ENCODE peak calls at places on chromosomes 16 and 17, in seven cellular contexts. Y, E, W, V, C, B and P are unnamed samples.

GRCh38 chr17:72562628-72563188 is 441.9 kb downstream of the SOX9 start:
- DNase-seq in Y (no peak), E (no peak), W (no peak), V (no peak), C (no peak), B (no peak), P (no peak)

GRCh38 chr16:48117217-48118105 is 38.3 kb downstream of the ABCC12 start:
- DNase-seq in Y (no peak), E (peak), W (no peak), V (peak), C (peak), B (peak), P (no peak)

GRCh38 chr16:72264776-72265175 is 92.8 kb upstream of the PMFBP1 start:
- DNase-seq in Y (no peak), E (no peak), W (no peak), V (no peak), C (no peak), B (no peak), P (no peak)

GRCh38 chr16:73232555-73233422 is 184.9 kb upstream of the ZFHX3 start:
- DNase-seq in Y (peak), E (no peak), W (no peak), V (peak), C (peak), B (peak), P (no peak)

GRCh38 chr17:76048711-76049110 is 21.6 kb upstream of the EVPL start:
- DNase-seq in Y (no peak), E (no peak), W (no peak), V (no peak), C (no peak), B (no peak), P (no peak)

GRCh38 chr17:1495265-1495664 is 2.8 kb upstream of the MYO1C start:
- DNase-seq in Y (no peak), E (no peak), W (no peak), V (no peak), C (peak), B (peak), P (no peak)

GRCh38 chr17:812638-813204 is 30.6 kb downstream of the MRM3 start:
- DNase-seq in Y (no peak), E (no peak), W (no peak), V (no peak), C (no peak), B (no peak), P (no peak)

GRCh38 chr16:11852092-11852809 is 909 bp upstream of the RSL1D1 start:
- DNase-seq in Y (no peak), E (no peak), W (no peak), V (peak), C (peak), B (no peak), P (no peak)

GRCh38 chr16:77212736-77213541 is 13.7 kb downstream of the SYCE1L start:
- DNase-seq in Y (no peak), E (peak), W (no peak), V (peak), C (peak), B (peak), P (no peak)

GRCh38 chr16:78436023-78436422 is 336.6 kb downstream of the WWOX start:
- DNase-seq in Y (no peak), E (no peak), W (no peak), V (no peak), C (no peak), B (no peak), P (no peak)

GRCh38 chr16:55572439-55572838 is 6.0 kb downstream of the CAPNS2 start:
- DNase-seq in Y (no peak), E (no peak), W (no peak), V (peak), C (no peak), B (no peak), P (no peak)

GRCh38 chr16:71927383-71927782 is 32.1 kb downstream of the IST1 start:
- DNase-seq in Y (peak), E (no peak), W (no peak), V (peak), C (peak), B (peak), P (no peak)

GRCh38 chr17:34275881-34276280 is 5.9 kb downstream of the CCL7 start:
- DNase-seq in Y (no peak), E (no peak), W (no peak), V (peak), C (no peak), B (no peak), P (peak)

GRCh38 chr16:85774136-85774535 is 23.2 kb upstream of the C16orf74 start:
- DNase-seq in Y (no peak), E (no peak), W (no peak), V (no peak), C (no peak), B (no peak), P (no peak)

GRCh38 chr17:59331129-59331928 is at the start of gene YPEL2:
- DNase-seq in Y (peak), E (peak), W (peak), V (peak), C (peak), B (peak), P (peak)
- H3K27ac ChIP-seq in Y (peak), E (peak), W (peak), V (peak), C (peak), B (peak), P (peak)

GRCh38 chr17:15514469-15514868 is 47.0 kb upstream of the CDRT4 start:
- DNase-seq in Y (no peak), E (no peak), W (no peak), V (no peak), C (no peak), B (no peak), P (no peak)
- H3K27ac ChIP-seq in Y (peak), E (no peak), W (no peak), V (no peak), C (no peak), B (no peak), P (no peak)

GRCh38 chr16:50155925-50156324 is 2.8 kb downstream of the TENT4B start:
- DNase-seq in Y (no peak), E (no peak), W (no peak), V (no peak), C (no peak), B (no peak), P (no peak)
- H3K27ac ChIP-seq in Y (no peak), E (no peak), W (peak), V (no peak), C (peak), B (peak), P (no peak)

DNA sequence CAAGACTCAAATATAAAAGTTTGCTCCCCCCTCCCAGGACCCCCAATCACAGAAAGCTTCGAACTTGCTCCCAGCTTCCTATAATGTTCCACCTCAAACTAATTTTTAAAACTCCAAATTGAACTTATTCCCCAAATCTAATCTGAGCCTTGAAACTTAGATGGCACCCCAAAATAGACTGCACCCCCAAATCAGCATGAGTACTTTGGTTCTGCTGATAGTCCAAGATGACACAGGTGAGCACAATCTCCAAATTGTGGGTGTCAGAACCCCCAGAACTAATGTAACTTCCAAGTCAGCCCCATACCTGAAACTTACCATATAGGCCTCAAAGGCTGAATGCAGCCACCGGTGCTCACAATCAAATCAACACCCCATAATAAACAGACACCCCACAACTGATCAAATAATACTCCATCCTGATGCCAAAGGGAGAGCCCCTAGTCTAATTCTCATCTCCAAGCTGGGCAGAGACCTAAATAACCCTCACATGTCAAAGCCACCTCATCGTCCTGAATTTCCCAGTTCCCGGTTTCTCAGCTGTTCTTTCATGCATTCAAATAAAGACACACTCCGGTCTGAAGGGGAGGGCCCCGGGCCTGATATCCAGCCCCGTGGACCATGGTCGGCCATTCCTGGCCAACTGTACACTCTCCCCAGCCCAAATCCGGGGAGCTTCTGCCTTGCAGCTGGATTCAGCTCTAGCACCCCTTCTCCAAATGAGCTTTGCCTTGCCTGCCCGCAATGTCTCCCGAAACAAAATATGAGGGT is 1.8 kb upstream of the BCL6B start:
- DNase-seq in Y (no peak), E (no peak), W (no peak), V (no peak), C (no peak), B (no peak), P (no peak)
- H3K27ac ChIP-seq in Y (peak), E (no peak), W (peak), V (no peak), C (peak), B (peak), P (no peak)

DNA sequence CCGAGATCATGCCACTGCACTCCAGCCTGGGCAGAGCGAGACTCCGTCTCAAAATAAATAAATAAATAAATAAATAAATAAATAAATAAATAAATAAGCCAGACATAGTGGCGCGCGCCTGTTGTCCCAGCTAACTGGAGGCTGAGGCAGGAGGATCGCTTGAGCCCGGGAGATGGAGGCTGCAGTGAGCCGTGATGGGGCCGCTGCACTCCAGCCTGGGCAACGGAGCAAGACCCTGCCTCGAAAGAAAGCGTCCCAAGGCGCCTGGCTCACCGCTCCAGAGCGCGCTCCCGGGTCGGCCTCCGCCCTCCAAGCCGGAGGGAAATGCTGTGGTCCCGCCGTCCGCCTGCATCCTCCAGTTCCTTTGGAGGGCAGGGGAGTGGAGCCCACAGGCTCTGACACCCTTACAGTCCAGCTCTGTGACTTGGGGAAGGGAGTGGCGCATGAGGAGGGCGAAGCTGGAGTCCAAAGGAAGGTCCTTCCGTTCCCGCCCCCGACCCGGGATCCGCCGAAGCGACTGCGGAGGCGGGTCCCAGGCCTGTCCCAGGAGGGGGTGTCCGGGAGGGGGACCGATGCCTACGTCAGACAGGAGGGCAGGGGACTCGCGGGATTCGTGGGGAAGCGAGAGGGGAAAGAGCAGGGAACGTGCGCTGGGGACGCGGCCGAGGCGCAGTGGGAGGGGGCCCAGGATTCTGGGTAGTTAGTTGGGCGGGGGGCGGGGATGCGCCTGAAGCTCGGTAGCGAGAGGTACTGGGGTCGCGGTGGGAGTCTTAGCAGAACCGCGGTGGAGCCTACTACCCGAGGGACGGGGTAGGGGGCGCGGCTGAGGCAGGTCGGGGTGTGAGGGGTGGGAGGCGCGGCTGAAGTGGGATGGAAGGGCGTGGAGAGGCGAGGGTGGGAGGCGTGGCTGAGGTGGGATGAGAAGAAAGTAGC is 8.4 kb upstream of the TRPV2 start:
- DNase-seq in Y (no peak), E (no peak), W (no peak), V (peak), C (peak), B (peak), P (no peak)
- H3K27ac ChIP-seq in Y (peak), E (no peak), W (peak), V (peak), C (peak), B (peak), P (no peak)

GRCh38 chr17:15470536-15470935 is 3.1 kb upstream of the CDRT4 start:
- DNase-seq in Y (no peak), E (no peak), W (no peak), V (no peak), C (no peak), B (no peak), P (no peak)

GRCh38 chr17:15466131-15466530 is 1.3 kb downstream of the CDRT4 start:
- DNase-seq in Y (no peak), E (no peak), W (no peak), V (no peak), C (no peak), B (no peak), P (no peak)

GRCh38 chr17:15467592-15467991 is at the start of gene CDRT4:
- DNase-seq in Y (no peak), E (no peak), W (no peak), V (no peak), C (no peak), B (no peak), P (no peak)

GRCh38 chr17:15469260-15469659 is 1.8 kb upstream of the CDRT4 start:
- DNase-seq in Y (no peak), E (no peak), W (no peak), V (no peak), C (peak), B (peak), P (no peak)

GRCh38 chr17:15468142-15468541 is 721 bp upstream of the CDRT4 start:
- DNase-seq in Y (no peak), E (no peak), W (no peak), V (no peak), C (no peak), B (no peak), P (no peak)
- H3K27ac ChIP-seq in Y (no peak), E (no peak), W (no peak), V (no peak), C (no peak), B (no peak), P (no peak)

GRCh38 chr17:29825604-29826003 is 104.4 kb downstream of the SSH2 start:
- DNase-seq in Y (no peak), E (no peak), W (no peak), V (no peak), C (no peak), B (no peak), P (no peak)
- H3K27ac ChIP-seq in Y (no peak), E (no peak), W (no peak), V (no peak), C (no peak), B (no peak), P (no peak)

GRCh38 chr17:17730250-17730935 is 49.1 kb downstream of the RAI1 start:
- DNase-seq in Y (no peak), E (no peak), W (no peak), V (no peak), C (no peak), B (no peak), P (no peak)

GRCh38 chr17:17736205-17737183 is 55.2 kb downstream of the RAI1 start:
- DNase-seq in Y (no peak), E (no peak), W (no peak), V (no peak), C (no peak), B (no peak), P (no peak)

GRCh38 chr17:17729620-17730249 is 48.5 kb downstream of the RAI1 start:
- DNase-seq in Y (no peak), E (peak), W (no peak), V (peak), C (no peak), B (no peak), P (no peak)

GRCh38 chr17:17732444-17732843 is 51.2 kb downstream of the RAI1 start:
- DNase-seq in Y (no peak), E (no peak), W (no peak), V (no peak), C (no peak), B (no peak), P (no peak)

DNA sequence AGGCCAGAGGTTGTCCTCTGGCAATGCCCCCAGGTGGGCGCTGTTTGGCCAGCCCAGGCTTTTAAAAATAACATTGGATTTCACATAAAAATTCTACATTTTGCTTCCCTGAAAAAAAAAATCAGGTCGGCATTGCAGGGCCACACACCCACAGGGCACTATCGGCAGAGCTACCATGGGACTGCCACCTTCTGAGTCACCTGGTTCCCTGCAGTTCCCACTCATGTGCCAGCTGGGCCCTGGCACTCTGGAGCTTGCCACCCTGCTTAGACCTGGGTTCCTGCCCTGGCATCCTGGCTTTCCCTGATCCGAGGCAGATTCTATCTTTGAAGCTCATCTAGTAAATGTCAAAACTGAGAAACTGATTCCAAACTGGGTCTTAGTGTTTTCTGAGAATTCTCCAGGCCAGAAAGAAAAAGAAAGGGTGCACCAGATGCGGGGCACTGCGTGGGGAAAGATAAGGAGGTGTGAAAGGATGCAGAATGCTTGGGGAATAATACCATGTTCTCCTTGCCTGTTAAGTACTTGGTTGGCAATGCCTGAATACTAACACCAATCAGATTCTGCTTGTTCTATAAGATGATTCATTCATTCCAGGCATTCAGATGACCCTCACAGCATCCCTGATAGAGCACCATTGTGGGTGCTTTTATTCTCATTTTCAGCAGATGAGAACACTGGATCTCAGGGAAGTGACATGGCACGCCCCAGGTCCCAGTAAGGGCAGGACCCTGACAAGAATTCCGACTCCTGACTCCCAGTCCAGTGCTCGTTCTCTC is 51.8 kb downstream of the RAI1 start:
- DNase-seq in Y (no peak), E (no peak), W (no peak), V (peak), C (no peak), B (no peak), P (no peak)
- H3K27ac ChIP-seq in Y (peak), E (no peak), W (peak), V (peak), C (peak), B (no peak), P (peak)

DNA sequence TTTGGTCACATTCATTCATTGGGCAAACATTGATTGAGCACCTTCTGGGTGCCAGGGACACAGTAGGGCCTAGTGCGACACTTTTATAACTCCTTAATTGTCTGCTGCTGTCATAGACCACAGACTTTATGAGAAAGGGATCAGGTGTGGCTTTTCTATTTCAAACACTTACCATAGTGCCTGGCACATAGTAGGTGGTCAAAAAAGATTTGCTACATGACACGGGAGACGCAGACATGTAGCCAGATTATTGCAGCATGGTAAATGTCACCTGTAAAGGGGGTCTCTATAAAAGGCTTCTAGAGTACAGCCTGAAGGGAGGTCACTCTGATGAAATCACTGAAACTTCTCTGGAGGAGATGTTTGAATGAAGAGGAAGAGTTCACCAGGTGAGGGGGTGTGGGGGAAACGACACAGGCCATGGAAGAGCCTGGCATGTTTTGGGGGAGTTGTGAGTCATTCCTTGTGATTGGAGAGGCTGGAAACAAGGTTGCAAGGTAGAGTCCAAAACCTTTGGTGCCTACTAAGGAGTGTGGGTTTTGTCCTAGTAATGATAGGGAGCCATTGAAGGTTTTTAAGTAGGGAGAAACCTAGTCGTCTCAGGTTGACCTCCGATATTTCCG is 1.6 kb downstream of the RSAD1 start:
- DNase-seq in Y (no peak), E (no peak), W (no peak), V (no peak), C (no peak), B (no peak), P (no peak)
- H3K27ac ChIP-seq in Y (peak), E (no peak), W (peak), V (no peak), C (peak), B (peak), P (peak)

GRCh38 chr16:31130899-31131298 is 4.6 kb downstream of the PRSS8 start:
- DNase-seq in Y (no peak), E (no peak), W (no peak), V (no peak), C (no peak), B (no peak), P (no peak)

GRCh38 chr16:31128711-31129567 is 6.6 kb downstream of the PRSS8 start:
- DNase-seq in Y (no peak), E (no peak), W (no peak), V (no peak), C (peak), B (no peak), P (no peak)

GRCh38 chr16:31131416-31131815 is 4.1 kb downstream of the PRSS8 start:
- DNase-seq in Y (no peak), E (no peak), W (no peak), V (no peak), C (no peak), B (no peak), P (no peak)

GRCh38 chr16:31129568-31130335 is 5.8 kb downstream of the PRSS8 start:
- DNase-seq in Y (no peak), E (no peak), W (no peak), V (no peak), C (peak), B (peak), P (no peak)

DNA sequence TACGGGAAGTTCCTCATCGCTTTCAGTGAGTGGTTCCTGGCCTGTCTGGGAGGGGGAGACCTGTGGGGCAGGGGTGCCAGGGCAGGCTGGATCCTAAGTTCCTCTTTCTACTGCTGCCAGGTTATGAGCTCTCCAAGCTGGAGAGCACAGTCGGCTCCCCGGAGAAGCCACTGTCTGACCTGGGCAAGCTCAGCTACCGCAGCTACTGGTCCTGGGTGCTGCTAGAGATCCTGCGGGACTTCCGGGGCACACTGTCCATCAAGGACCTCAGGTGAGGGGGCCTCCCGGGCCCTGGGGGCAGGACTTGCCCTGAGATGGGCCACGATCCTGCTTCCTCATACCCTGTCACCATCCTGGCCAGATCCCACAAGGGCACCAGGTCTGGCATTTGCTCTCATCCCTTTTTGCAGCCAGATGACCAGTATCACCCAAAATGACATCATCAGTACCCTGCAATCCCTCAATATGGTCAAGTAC is 5.2 kb downstream of the PRSS8 start:
- DNase-seq in Y (no peak), E (no peak), W (no peak), V (no peak), C (no peak), B (no peak), P (no peak)
- H3K27ac ChIP-seq in Y (no peak), E (no peak), W (peak), V (no peak), C (peak), B (peak), P (peak)